ENCODE peak calls at places on chromosomes 11 and 22, in five cellular contexts. One of them, this sample, is unnamed.

GRCh38 chr22:41873391-41873790 is 40.5 kb downstream of the SREBF2 start:
- DNase-seq in GM12878: no peak
- DNase-seq in HCT116: no peak
- DNase-seq in A549: no peak
- DNase-seq in SK-N-SH: no peak
- DNase-seq in this sample: no peak

GRCh38 chr22:32788884-32789624 is 12.5 kb upstream of the TIMP3 start:
- DNase-seq in GM12878: no peak
- DNase-seq in HCT116: no peak
- DNase-seq in A549: no peak
- DNase-seq in SK-N-SH: no peak
- DNase-seq in this sample: no peak

GRCh38 chr11:7571640-7572000 is 57.8 kb downstream of the PPFIBP2 start:
- DNase-seq in GM12878: no peak
- DNase-seq in HCT116: peak
- DNase-seq in A549: peak
- DNase-seq in SK-N-SH: peak
- DNase-seq in this sample: peak

GRCh38 chr11:114058871-114059277 is 637 bp upstream of the ZBTB16 start:
- DNase-seq in GM12878: no peak
- DNase-seq in HCT116: no peak
- DNase-seq in A549: no peak
- DNase-seq in SK-N-SH: no peak
- DNase-seq in this sample: no peak

GRCh38 chr11:36186340-36186739 is 102.9 kb downstream of the COMMD9 start:
- DNase-seq in GM12878: no peak
- DNase-seq in HCT116: no peak
- DNase-seq in A549: no peak
- DNase-seq in SK-N-SH: no peak
- DNase-seq in this sample: no peak

GRCh38 chr11:3041699-3042098 is 15.5 kb downstream of the CARS1 start:
- DNase-seq in GM12878: no peak
- DNase-seq in HCT116: no peak
- DNase-seq in A549: no peak
- DNase-seq in SK-N-SH: no peak
- DNase-seq in this sample: no peak

GRCh38 chr11:64644348-64645242 is 53.6 kb downstream of the SLC22A12 start:
- DNase-seq in GM12878: no peak
- DNase-seq in HCT116: no peak
- DNase-seq in A549: peak
- DNase-seq in SK-N-SH: peak
- DNase-seq in this sample: no peak

GRCh38 chr22:36762687-36763260 is 13.1 kb downstream of the IFT27 start:
- DNase-seq in GM12878: no peak
- DNase-seq in HCT116: no peak
- DNase-seq in A549: no peak
- DNase-seq in SK-N-SH: no peak
- DNase-seq in this sample: no peak

GRCh38 chr11:130313383-130314183 is 1.1 kb downstream of the ZBTB44 start:
- DNase-seq in GM12878: no peak
- DNase-seq in HCT116: no peak
- DNase-seq in A549: no peak
- DNase-seq in SK-N-SH: no peak
- DNase-seq in this sample: peak

GRCh38 chr11:116511684-116512083 is 261.1 kb downstream of the BUD13 start:
- DNase-seq in GM12878: no peak
- DNase-seq in HCT116: no peak
- DNase-seq in A549: no peak
- DNase-seq in SK-N-SH: no peak
- DNase-seq in this sample: no peak

GRCh38 chr22:45905924-45906865 is 70.8 kb downstream of the WNT7B start:
- DNase-seq in GM12878: no peak
- DNase-seq in HCT116: no peak
- DNase-seq in A549: no peak
- DNase-seq in SK-N-SH: no peak
- DNase-seq in this sample: no peak

GRCh38 chr22:20567993-20568417 is 60.6 kb downstream of the MED15 start:
- DNase-seq in GM12878: no peak
- DNase-seq in HCT116: peak
- DNase-seq in A549: no peak
- DNase-seq in SK-N-SH: no peak
- DNase-seq in this sample: no peak

GRCh38 chr22:46576556-46577351 is 39.3 kb upstream of the CELSR1 start:
- DNase-seq in GM12878: no peak
- DNase-seq in HCT116: no peak
- DNase-seq in A549: peak
- DNase-seq in SK-N-SH: peak
- DNase-seq in this sample: no peak

GRCh38 chr11:45209904-45210699 is 63.7 kb downstream of the PRDM11 start:
- DNase-seq in GM12878: no peak
- DNase-seq in HCT116: no peak
- DNase-seq in A549: no peak
- DNase-seq in SK-N-SH: peak
- DNase-seq in this sample: peak

GRCh38 chr11:45211732-45212131 is 65.3 kb downstream of the PRDM11 start:
- DNase-seq in GM12878: no peak
- DNase-seq in HCT116: no peak
- DNase-seq in A549: no peak
- DNase-seq in SK-N-SH: no peak
- DNase-seq in this sample: no peak

GRCh38 chr11:45209000-45209399 is 62.6 kb downstream of the PRDM11 start:
- DNase-seq in GM12878: no peak
- DNase-seq in HCT116: no peak
- DNase-seq in A549: no peak
- DNase-seq in SK-N-SH: no peak
- DNase-seq in this sample: no peak

GRCh38 chr11:45209480-45209879 is 63.0 kb downstream of the PRDM11 start:
- DNase-seq in GM12878: no peak
- DNase-seq in HCT116: no peak
- DNase-seq in A549: no peak
- DNase-seq in SK-N-SH: no peak
- DNase-seq in this sample: no peak

DNA sequence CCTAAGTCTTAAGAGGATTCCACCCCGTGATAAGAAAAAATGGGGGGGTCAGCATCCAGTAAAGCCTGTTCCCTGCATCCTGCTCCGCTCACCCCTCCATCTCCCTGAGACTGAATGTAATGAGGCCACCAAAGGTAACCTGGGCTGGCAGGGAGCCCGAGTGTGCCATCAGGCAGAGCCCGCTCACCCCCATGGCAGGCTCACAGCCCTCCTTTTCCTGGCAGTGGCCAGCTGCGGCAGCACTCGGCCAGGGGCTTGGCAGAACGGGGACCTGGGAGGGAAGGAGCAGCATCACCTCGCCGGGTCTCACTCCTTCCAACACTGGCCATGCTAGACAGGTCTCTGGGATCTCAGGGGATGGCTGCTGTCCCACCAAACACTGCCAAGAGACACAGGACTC is 64.4 kb downstream of the PRDM11 start:
- DNase-seq in GM12878: no peak
- DNase-seq in HCT116: no peak
- DNase-seq in A549: no peak
- DNase-seq in SK-N-SH: no peak
- DNase-seq in this sample: no peak
- H3K27ac ChIP-seq in GM12878: no peak
- H3K27ac ChIP-seq in HCT116: no peak
- H3K27ac ChIP-seq in A549: no peak
- H3K27ac ChIP-seq in SK-N-SH: no peak
- H3K27ac ChIP-seq in this sample: no peak

GRCh38 chr22:28873183-28873964 is 10.0 kb upstream of the ZNRF3 start:
- DNase-seq in GM12878: no peak
- DNase-seq in HCT116: no peak
- DNase-seq in A549: no peak
- DNase-seq in SK-N-SH: peak
- DNase-seq in this sample: no peak
- TF ChIP-seq MAX in GM12878: no peak
- TF ChIP-seq MAX in HCT116: no peak
- TF ChIP-seq MAX in A549: no peak
- TF ChIP-seq MAX in SK-N-SH: no peak
- TF ChIP-seq MAX in this sample: no peak

GRCh38 chr22:31446208-31446607 is 43.4 kb downstream of the EIF4ENIF1 start:
- DNase-seq in GM12878: no peak
- DNase-seq in HCT116: no peak
- DNase-seq in A549: no peak
- DNase-seq in SK-N-SH: no peak
- DNase-seq in this sample: no peak
- H3K27ac ChIP-seq in GM12878: no peak
- H3K27ac ChIP-seq in HCT116: no peak
- H3K27ac ChIP-seq in A549: no peak
- H3K27ac ChIP-seq in SK-N-SH: no peak
- H3K27ac ChIP-seq in this sample: no peak

GRCh38 chr11:109911488-109911887 is 181.7 kb upstream of the ZC3H12C start:
- DNase-seq in GM12878: no peak
- DNase-seq in HCT116: no peak
- DNase-seq in A549: no peak
- DNase-seq in SK-N-SH: no peak
- DNase-seq in this sample: peak

GRCh38 chr11:109914038-109914437 is 179.2 kb upstream of the ZC3H12C start:
- DNase-seq in GM12878: no peak
- DNase-seq in HCT116: peak
- DNase-seq in A549: no peak
- DNase-seq in SK-N-SH: no peak
- DNase-seq in this sample: no peak

GRCh38 chr11:109914809-109915653 is 178.2 kb upstream of the ZC3H12C start:
- DNase-seq in GM12878: no peak
- DNase-seq in HCT116: no peak
- DNase-seq in A549: no peak
- DNase-seq in SK-N-SH: no peak
- DNase-seq in this sample: peak
- TF ChIP-seq MAX in GM12878: no peak
- TF ChIP-seq MAX in HCT116: no peak
- TF ChIP-seq MAX in A549: no peak
- TF ChIP-seq MAX in SK-N-SH: no peak
- TF ChIP-seq MAX in this sample: no peak

DNA sequence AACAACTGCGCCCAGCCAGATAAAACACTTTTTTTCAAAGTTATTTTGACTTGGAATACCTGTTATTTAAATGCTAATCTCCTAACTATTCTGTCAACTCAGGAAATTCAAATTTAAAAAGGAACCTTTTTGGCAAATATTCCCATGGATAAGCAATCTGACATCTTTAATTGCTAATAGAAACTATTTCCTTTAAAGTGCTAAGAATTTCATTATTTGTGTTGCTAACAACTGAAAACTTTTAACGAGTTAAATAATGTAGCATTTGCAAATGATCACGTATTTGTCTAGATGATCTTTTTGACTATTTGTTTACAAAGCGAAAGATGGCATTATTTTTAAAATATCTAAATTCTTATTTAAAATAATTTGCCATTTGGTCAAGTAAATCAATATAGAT is 28.8 kb downstream of the CSTF3 start:
- DNase-seq in GM12878: no peak
- DNase-seq in HCT116: no peak
- DNase-seq in A549: no peak
- DNase-seq in SK-N-SH: no peak
- DNase-seq in this sample: no peak
- H3K27ac ChIP-seq in GM12878: no peak
- H3K27ac ChIP-seq in HCT116: no peak
- H3K27ac ChIP-seq in A549: no peak
- H3K27ac ChIP-seq in SK-N-SH: no peak
- H3K27ac ChIP-seq in this sample: no peak

This sample was measured in endothelial cell of umbilical vein.